ENCODE peak calls at places on chromosomes 2 and 18, in six cellular contexts. H, K, L, W, S and A are unnamed samples.

GRCh38 chr2:133495226-133495625 is 73.0 kb downstream of the NCKAP5 start:
- DNase-seq in H (no peak), K (no peak), L (no peak), W (no peak), S (no peak), A (no peak)

GRCh38 chr2:73085691-73086090 is 14.2 kb upstream of the SFXN5 start:
- DNase-seq in H (peak), K (peak), L (peak), W (peak), S (peak), A (peak)

GRCh38 chr2:168355110-168355509 is 101.0 kb upstream of the CERS6 start:
- DNase-seq in H (no peak), K (no peak), L (no peak), W (no peak), S (no peak), A (no peak)

GRCh38 chr2:240565267-240566202 is 2.7 kb upstream of the RNPEPL1 start:
- DNase-seq in H (no peak), K (peak), L (peak), W (peak), S (peak), A (peak)

GRCh38 chr18:48735070-48735676 is 196.3 kb downstream of the CTIF start:
- DNase-seq in H (no peak), K (peak), L (peak), W (no peak), S (peak), A (no peak)

GRCh38 chr2:4673025-4673489 is 969.7 kb downstream of the DCDC2C start:
- DNase-seq in H (no peak), K (no peak), L (peak), W (no peak), S (no peak), A (no peak)

GRCh38 chr18:21853972-21854563 is 113.5 kb downstream of the MIB1 start:
- DNase-seq in H (no peak), K (no peak), L (no peak), W (no peak), S (no peak), A (peak)

GRCh38 chr18:74126684-74127482 is 20.8 kb downstream of the FBXO15 start:
- DNase-seq in H (no peak), K (no peak), L (no peak), W (no peak), S (no peak), A (no peak)

GRCh38 chr18:28855524-28855923 is 678.6 kb upstream of the CDH2 start:
- DNase-seq in H (no peak), K (no peak), L (no peak), W (no peak), S (peak), A (peak)

GRCh38 chr2:74515271-74516069 is 1.2 kb downstream of the TLX2 start:
- DNase-seq in H (no peak), K (peak), L (no peak), W (peak), S (no peak), A (no peak)

GRCh38 chr2:232328038-232328435 is 50.5 kb upstream of the ALPP start:
- DNase-seq in H (no peak), K (peak), L (no peak), W (no peak), S (no peak), A (no peak)

GRCh38 chr18:3246636-3247242 is 862 bp upstream of the MYL12A start:
- DNase-seq in H (no peak), K (no peak), L (no peak), W (no peak), S (no peak), A (no peak)

GRCh38 chr2:154533300-154533940 is 165.1 kb upstream of the KCNJ3 start:
- DNase-seq in H (no peak), K (no peak), L (no peak), W (no peak), S (no peak), A (no peak)
- H4K91ac ChIP-seq in H (no peak), K (no peak), L (no peak), W (no peak), S (no peak), A (no peak)

GRCh38 chr18:58520964-58521363 is 107.9 kb downstream of the ALPK2 start:
- DNase-seq in H (no peak), K (no peak), L (no peak), W (no peak), S (peak), A (no peak)
- H4K91ac ChIP-seq in H (no peak), K (no peak), L (peak), W (no peak), S (no peak), A (no peak)

GRCh38 chr2:119008108-119008507 is 66.1 kb downstream of the MARCO start:
- DNase-seq in H (no peak), K (no peak), L (no peak), W (no peak), S (no peak), A (no peak)

GRCh38 chr2:119004602-119005001 is 62.6 kb downstream of the MARCO start:
- DNase-seq in H (no peak), K (no peak), L (peak), W (no peak), S (no peak), A (no peak)

GRCh38 chr2:119005081-119005480 is 63.1 kb downstream of the MARCO start:
- DNase-seq in H (no peak), K (no peak), L (no peak), W (no peak), S (no peak), A (no peak)

GRCh38 chr2:119005565-119005964 is 63.6 kb downstream of the MARCO start:
- DNase-seq in H (no peak), K (no peak), L (no peak), W (peak), S (no peak), A (no peak)

DNA sequence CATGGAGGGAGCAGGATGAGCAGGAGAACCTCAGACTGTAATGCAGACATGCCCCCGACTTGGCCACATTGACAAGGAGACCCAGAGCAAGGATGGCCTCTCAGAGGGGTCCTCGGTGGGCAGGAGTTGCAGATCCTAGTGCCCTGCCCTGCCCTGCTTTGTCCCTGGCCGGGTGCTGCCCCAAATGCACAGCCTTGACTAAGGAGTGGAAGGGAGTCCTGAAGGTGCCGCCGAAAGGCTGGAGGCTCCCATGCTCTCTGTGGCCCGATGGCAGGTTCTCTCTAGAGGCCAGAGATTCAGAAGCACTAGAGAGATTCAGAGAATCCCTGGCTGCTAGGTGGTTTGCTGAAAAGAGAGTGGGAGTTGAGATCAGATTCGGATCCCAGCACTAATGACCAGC is 64.4 kb downstream of the MARCO start:
- DNase-seq in H (no peak), K (no peak), L (no peak), W (peak), S (no peak), A (no peak)
- H4K91ac ChIP-seq in H (no peak), K (no peak), L (no peak), W (no peak), S (no peak), A (no peak)

GRCh38 chr2:82476094-82476493 is 1983.0 kb downstream of the SUCLG1 start:
- DNase-seq in H (no peak), K (no peak), L (no peak), W (no peak), S (no peak), A (no peak)
- H4K91ac ChIP-seq in H (no peak), K (no peak), L (no peak), W (no peak), S (no peak), A (no peak)

GRCh38 chr2:71824436-71824835 is 323.2 kb downstream of the CYP26B1 start:
- DNase-seq in H (no peak), K (no peak), L (no peak), W (no peak), S (no peak), A (no peak)
- H4K91ac ChIP-seq in H (no peak), K (no peak), L (no peak), W (no peak), S (no peak), A (no peak)